ENCODE peak calls at places on chromosomes 4 and X, in four cellular contexts. B, L, M and Q are unnamed samples.

GRCh38 chr4:19047481-19047880 is 1025.9 kb upstream of the LCORL start:
- DNase-seq in B (no peak), M (no peak), L (no peak), Q (no peak)

GRCh38 chrX:124342174-124342867 is 4.0 kb upstream of the SH2D1A start:
- DNase-seq in B (no peak), L (no peak), M (no peak), Q (no peak)

GRCh38 chr4:15162465-15163283 is 160.4 kb downstream of the CPEB2 start:
- DNase-seq in L (no peak), M (peak; percentile 46), B (no peak), Q (no peak)

GRCh38 chr4:142840516-142841123 is 5.5 kb downstream of the INPP4B start:
- DNase-seq in M (no peak), L (no peak), B (no peak), Q (no peak)

GRCh38 chrX:129954804-129955203 is 27.6 kb upstream of the BCORL1 start:
- DNase-seq in L (no peak), B (no peak), M (no peak), Q (no peak)

GRCh38 chr4:41361831-41362646 is 105.3 kb downstream of the UCHL1 start:
- DNase-seq in L (no peak), B (no peak), M (peak; percentile 22), Q (no peak)

GRCh38 chrX:154047266-154047665 is 27.6 kb upstream of the IRAK1 start:
- DNase-seq in B (no peak), L (no peak), M (no peak), Q (no peak)

GRCh38 chr4:39621582-39621981 is 17.1 kb downstream of the SMIM14 start:
- DNase-seq in B (no peak), M (no peak), L (no peak), Q (no peak)

GRCh38 chrX:84047339-84047738 is 140.7 kb downstream of the RPS6KA6 start:
- DNase-seq in B (no peak), M (no peak), L (no peak), Q (no peak)

GRCh38 chrX:132956421-132957210 is 1.8 kb downstream of the HS6ST2 start:
- DNase-seq in L (no peak), B (no peak), M (peak; percentile 7), Q (no peak)

GRCh38 chr4:88881227-88881569 is 175.8 kb downstream of the FAM13A start:
- DNase-seq in L (no peak), M (no peak), B (no peak), Q (no peak)
- TF ChIP-seq CTCF in L (no peak), M (no peak), B (no peak), Q (no peak)

GRCh38 chr4:82851902-82852750 is 38.8 kb downstream of the SEC31A start:
- DNase-seq in L (no peak), M (peak; percentile 9), B (no peak), Q (no peak)
- TF ChIP-seq CTCF in L (peak; percentile 34), M (peak; percentile 22), B (no peak), Q (no peak)

GRCh38 chr4:16516796-16517413 is 290.6 kb upstream of the TAPT1 start:
- DNase-seq in B (no peak), M (no peak), L (no peak), Q (no peak)
- TF ChIP-seq CTCF in B (peak; percentile 16), M (no peak), L (no peak), Q (no peak)

GRCh38 chr4:7062816-7063215 is 5.0 kb downstream of the GRPEL1 start:
- DNase-seq in L (no peak), M (no peak), B (no peak), Q (no peak)
- TF ChIP-seq CTCF in L (no peak), M (no peak), B (no peak), Q (no peak)

GRCh38 chr4:8260656-8261111 is 8.9 kb upstream of the HTRA3 start:
- DNase-seq in M (no peak), L (no peak), B (no peak), Q (no peak)
- TF ChIP-seq CTCF in M (no peak), L (no peak), B (no peak), Q (no peak)

DNA sequence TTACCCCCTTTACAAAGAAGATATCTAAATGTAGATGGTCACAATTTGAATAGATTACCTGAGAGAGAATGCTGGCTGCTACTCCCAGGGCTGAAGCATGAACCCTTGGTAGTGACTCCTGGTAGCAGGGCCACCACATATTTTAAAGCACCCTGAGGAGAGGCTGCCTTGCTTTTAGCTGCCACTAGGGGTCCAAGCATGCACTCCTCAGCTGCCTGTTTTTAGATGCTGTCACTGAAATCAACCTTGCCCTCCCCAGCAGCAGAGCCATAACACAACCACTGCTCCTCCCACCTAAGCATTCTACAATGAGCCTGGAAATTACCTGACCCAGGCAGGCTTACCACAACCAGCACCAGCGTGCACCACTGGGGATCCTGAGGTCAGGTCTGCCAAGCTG is 850.9 kb downstream of the FAM133A start:
- DNase-seq in M (peak; percentile 0), L (no peak), B (no peak), Q (no peak)
- TF ChIP-seq CTCF in M (no peak), L (no peak), B (no peak), Q (no peak)

GRCh38 chr4:37243061-37243460 is 1.5 kb upstream of the NWD2 start:
- DNase-seq in B (no peak), L (no peak), M (peak; percentile 19), Q (no peak)
- TF ChIP-seq CTCF in B (no peak), L (no peak), M (no peak), Q (no peak)